ENCODE peak calls at places on chromosomes 6 and 20, in seven cellular contexts. One of them, this sample, is unnamed.

GRCh38 chr6:43812850-43813584 is 43.0 kb downstream of the VEGFA start:
- DNase-seq in H1: no peak
- DNase-seq in IMR-90: peak; percentile 7
- DNase-seq in A549: no peak
- DNase-seq in K562: no peak
- DNase-seq in GM12878: peak; percentile 25
- DNase-seq in SK-N-SH: no peak
- DNase-seq in this sample: no peak

GRCh38 chr6:127641905-127642304 is 64.9 kb downstream of the C6orf58 start:
- DNase-seq in H1: peak; percentile 19
- DNase-seq in IMR-90: peak; percentile 36
- DNase-seq in A549: peak; percentile 39
- DNase-seq in K562: peak; percentile 4
- DNase-seq in GM12878: no peak
- DNase-seq in SK-N-SH: peak; percentile 28
- DNase-seq in this sample: peak; percentile 26

GRCh38 chr20:63700199-63701050 is 4.0 kb downstream of the TNFRSF6B start:
- DNase-seq in H1: no peak
- DNase-seq in IMR-90: no peak
- DNase-seq in A549: no peak
- DNase-seq in K562: peak; percentile 20
- DNase-seq in GM12878: no peak
- DNase-seq in SK-N-SH: peak; percentile 38
- DNase-seq in this sample: no peak

GRCh38 chr20:21767739-21768223 is 62.3 kb downstream of the PAX1 start:
- DNase-seq in H1: peak; percentile 34
- DNase-seq in IMR-90: no peak
- DNase-seq in A549: peak; percentile 36
- DNase-seq in K562: peak; percentile 30
- DNase-seq in GM12878: no peak
- DNase-seq in SK-N-SH: peak; percentile 21
- DNase-seq in this sample: peak; percentile 86

GRCh38 chr6:64955435-64955848 is 751.6 kb downstream of the EYS start:
- DNase-seq in H1: no peak
- DNase-seq in IMR-90: no peak
- DNase-seq in A549: no peak
- DNase-seq in K562: no peak
- DNase-seq in GM12878: no peak
- DNase-seq in SK-N-SH: no peak
- DNase-seq in this sample: no peak

GRCh38 chr6:4599924-4600323 is 176.3 kb upstream of the CDYL start:
- DNase-seq in H1: no peak
- DNase-seq in IMR-90: peak; percentile 84
- DNase-seq in A549: peak; percentile 27
- DNase-seq in K562: no peak
- DNase-seq in GM12878: no peak
- DNase-seq in SK-N-SH: no peak
- DNase-seq in this sample: peak; percentile 28

GRCh38 chr6:134956676-134957075 is 6.8 kb upstream of the ALDH8A1 start:
- DNase-seq in H1: no peak
- DNase-seq in IMR-90: peak; percentile 43
- DNase-seq in A549: no peak
- DNase-seq in K562: no peak
- DNase-seq in GM12878: no peak
- DNase-seq in SK-N-SH: no peak
- DNase-seq in this sample: no peak

GRCh38 chr6:34324738-34325444 is 67.6 kb downstream of the NUDT3 start:
- DNase-seq in H1: no peak
- DNase-seq in IMR-90: peak; percentile 57
- DNase-seq in A549: no peak
- DNase-seq in K562: peak; percentile 54
- DNase-seq in GM12878: no peak
- DNase-seq in SK-N-SH: no peak
- DNase-seq in this sample: no peak

GRCh38 chr6:31068738-31069340 is 43.5 kb downstream of the C6orf15 start:
- DNase-seq in H1: peak; percentile 36
- DNase-seq in IMR-90: peak; percentile 83
- DNase-seq in A549: peak; percentile 80
- DNase-seq in K562: peak; percentile 85
- DNase-seq in GM12878: no peak
- DNase-seq in SK-N-SH: peak; percentile 86
- DNase-seq in this sample: peak; percentile 73

GRCh38 chr20:41428285-41428684 is 61.7 kb upstream of the EMILIN3 start:
- DNase-seq in H1: no peak
- DNase-seq in IMR-90: peak; percentile 86
- DNase-seq in A549: peak; percentile 53
- DNase-seq in K562: peak; percentile 41
- DNase-seq in GM12878: no peak
- DNase-seq in SK-N-SH: no peak
- DNase-seq in this sample: peak; percentile 87

GRCh38 chr6:132780770-132781371 is 17.6 kb downstream of the SLC18B1 start:
- DNase-seq in H1: no peak
- DNase-seq in IMR-90: peak; percentile 63
- DNase-seq in A549: peak; percentile 22
- DNase-seq in K562: no peak
- DNase-seq in GM12878: no peak
- DNase-seq in SK-N-SH: no peak
- DNase-seq in this sample: peak; percentile 19

GRCh38 chr6:2667617-2668016 is 83.1 kb downstream of the MYLK4 start:
- DNase-seq in H1: no peak
- DNase-seq in IMR-90: no peak
- DNase-seq in A549: no peak
- DNase-seq in K562: no peak
- DNase-seq in GM12878: no peak
- DNase-seq in SK-N-SH: no peak
- DNase-seq in this sample: no peak

GRCh38 chr6:158249437-158249836 is 62.8 kb upstream of the TULP4 start:
- DNase-seq in H1: no peak
- DNase-seq in IMR-90: no peak
- DNase-seq in A549: no peak
- DNase-seq in K562: no peak
- DNase-seq in GM12878: no peak
- DNase-seq in SK-N-SH: no peak
- DNase-seq in this sample: no peak

GRCh38 chr6:4809999-4810918 is 34.1 kb downstream of the CDYL start:
- DNase-seq in H1: no peak
- DNase-seq in IMR-90: peak; percentile 79
- DNase-seq in A549: peak; percentile 68
- DNase-seq in K562: no peak
- DNase-seq in GM12878: no peak
- DNase-seq in SK-N-SH: no peak
- DNase-seq in this sample: peak; percentile 86

GRCh38 chr6:150695652-150696051 is 96.0 kb downstream of the PLEKHG1 start:
- DNase-seq in H1: no peak
- DNase-seq in IMR-90: no peak
- DNase-seq in A549: no peak
- DNase-seq in K562: no peak
- DNase-seq in GM12878: no peak
- DNase-seq in SK-N-SH: no peak
- DNase-seq in this sample: no peak

GRCh38 chr6:150698421-150698820 is 98.7 kb downstream of the PLEKHG1 start:
- DNase-seq in H1: no peak
- DNase-seq in IMR-90: no peak
- DNase-seq in A549: no peak
- DNase-seq in K562: no peak
- DNase-seq in GM12878: no peak
- DNase-seq in SK-N-SH: no peak
- DNase-seq in this sample: no peak

GRCh38 chr6:150696156-150696555 is 96.5 kb downstream of the PLEKHG1 start:
- DNase-seq in H1: no peak
- DNase-seq in IMR-90: no peak
- DNase-seq in A549: no peak
- DNase-seq in K562: no peak
- DNase-seq in GM12878: no peak
- DNase-seq in SK-N-SH: no peak
- DNase-seq in this sample: no peak

GRCh38 chr6:150694889-150695288 is 95.2 kb downstream of the PLEKHG1 start:
- DNase-seq in H1: no peak
- DNase-seq in IMR-90: no peak
- DNase-seq in A549: no peak
- DNase-seq in K562: no peak
- DNase-seq in GM12878: no peak
- DNase-seq in SK-N-SH: no peak
- DNase-seq in this sample: no peak

GRCh38 chr6:150697515-150697914 is 97.8 kb downstream of the PLEKHG1 start:
- DNase-seq in H1: no peak
- DNase-seq in IMR-90: no peak
- DNase-seq in A549: peak; percentile 3
- DNase-seq in K562: no peak
- DNase-seq in GM12878: no peak
- DNase-seq in SK-N-SH: no peak
- DNase-seq in this sample: no peak
- TF ChIP-seq RFX5 in H1: no peak
- TF ChIP-seq RFX5 in IMR-90: no peak
- TF ChIP-seq RFX5 in A549: no peak
- TF ChIP-seq RFX5 in K562: no peak
- TF ChIP-seq RFX5 in GM12878: no peak
- TF ChIP-seq RFX5 in SK-N-SH: no peak
- TF ChIP-seq RFX5 in this sample: no peak

DNA sequence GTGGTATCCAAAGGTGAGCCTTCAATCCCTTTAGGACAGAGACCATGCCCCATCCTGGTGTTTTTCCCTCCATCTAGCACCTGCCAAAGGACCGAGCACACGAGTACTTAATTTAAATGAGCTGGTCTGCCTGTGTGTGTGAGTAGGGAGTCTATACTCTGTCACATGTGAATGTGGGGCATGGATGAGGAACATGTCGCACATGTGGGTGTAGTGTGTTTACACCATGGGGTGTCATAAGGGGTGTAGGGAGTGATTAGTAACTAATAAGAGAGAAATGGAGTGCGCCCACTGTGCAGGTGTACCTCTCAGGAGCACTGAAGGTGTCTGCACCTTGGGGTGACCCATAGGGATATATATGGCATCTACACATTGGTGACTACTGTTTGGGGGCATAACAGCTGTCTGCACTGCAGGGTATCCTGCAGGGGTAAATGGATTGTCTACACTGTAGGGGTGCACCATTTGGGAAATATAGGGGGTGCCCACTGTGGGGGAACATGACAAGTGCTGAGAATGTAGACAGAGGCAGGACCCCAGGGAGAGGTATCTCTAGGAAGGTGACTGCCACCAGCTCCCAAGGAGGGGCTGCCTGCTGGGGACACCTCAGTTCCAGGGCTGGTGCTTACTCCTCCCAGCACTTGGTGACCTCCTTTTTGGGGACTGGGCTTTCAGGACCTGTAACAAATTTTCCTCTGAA is 53.5 kb downstream of the EBF4 start:
- DNase-seq in H1: no peak
- DNase-seq in IMR-90: no peak
- DNase-seq in A549: no peak
- DNase-seq in K562: no peak
- DNase-seq in GM12878: no peak
- DNase-seq in SK-N-SH: no peak
- DNase-seq in this sample: no peak
- TF ChIP-seq RFX5 in H1: no peak
- TF ChIP-seq RFX5 in IMR-90: no peak
- TF ChIP-seq RFX5 in A549: no peak
- TF ChIP-seq RFX5 in K562: no peak
- TF ChIP-seq RFX5 in GM12878: no peak
- TF ChIP-seq RFX5 in SK-N-SH: no peak
- TF ChIP-seq RFX5 in this sample: no peak

DNA sequence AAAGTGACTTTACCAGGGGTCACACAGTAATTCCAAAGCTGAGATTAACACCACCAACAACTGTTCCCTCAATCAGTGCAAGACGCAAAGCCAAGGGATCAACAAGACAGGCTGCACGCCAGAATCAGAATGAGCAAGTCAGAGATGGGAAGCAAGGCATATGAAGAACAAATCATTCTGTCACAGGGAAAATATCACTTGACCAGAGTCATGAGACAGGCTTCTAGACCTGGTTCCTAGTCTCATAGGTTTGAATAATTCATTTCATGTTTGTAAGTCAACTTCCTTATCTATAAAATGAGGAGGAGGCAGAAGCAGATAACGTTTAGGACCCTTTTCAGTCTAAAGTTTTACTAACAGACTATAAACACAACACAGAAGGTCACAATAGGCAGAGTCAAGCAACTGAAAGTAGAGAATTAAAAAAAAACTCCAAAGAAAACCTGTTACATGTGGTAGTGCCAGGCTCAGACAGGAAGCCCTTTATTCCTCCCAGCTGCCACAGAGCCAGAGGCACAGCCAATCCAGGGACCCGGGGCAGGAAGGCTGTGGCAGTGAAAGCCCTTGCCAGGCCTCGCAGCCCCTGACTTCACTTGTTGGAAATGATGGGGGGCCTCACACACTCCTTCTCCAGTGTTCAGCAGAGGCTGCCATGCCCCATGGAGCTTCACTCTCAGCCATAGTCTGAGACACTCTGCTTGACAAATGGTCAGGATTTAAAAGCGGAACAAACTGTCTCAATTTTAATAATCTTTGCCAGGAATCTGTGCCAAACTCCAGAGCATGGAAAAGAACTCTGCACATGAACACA is 29.2 kb upstream of the DST start:
- DNase-seq in H1: no peak
- DNase-seq in IMR-90: no peak
- DNase-seq in A549: no peak
- DNase-seq in K562: no peak
- DNase-seq in GM12878: no peak
- DNase-seq in SK-N-SH: peak; percentile 46
- DNase-seq in this sample: no peak
- TF ChIP-seq RFX5 in H1: no peak
- TF ChIP-seq RFX5 in IMR-90: no peak
- TF ChIP-seq RFX5 in A549: no peak
- TF ChIP-seq RFX5 in K562: no peak
- TF ChIP-seq RFX5 in GM12878: no peak
- TF ChIP-seq RFX5 in SK-N-SH: no peak
- TF ChIP-seq RFX5 in this sample: no peak

DNA sequence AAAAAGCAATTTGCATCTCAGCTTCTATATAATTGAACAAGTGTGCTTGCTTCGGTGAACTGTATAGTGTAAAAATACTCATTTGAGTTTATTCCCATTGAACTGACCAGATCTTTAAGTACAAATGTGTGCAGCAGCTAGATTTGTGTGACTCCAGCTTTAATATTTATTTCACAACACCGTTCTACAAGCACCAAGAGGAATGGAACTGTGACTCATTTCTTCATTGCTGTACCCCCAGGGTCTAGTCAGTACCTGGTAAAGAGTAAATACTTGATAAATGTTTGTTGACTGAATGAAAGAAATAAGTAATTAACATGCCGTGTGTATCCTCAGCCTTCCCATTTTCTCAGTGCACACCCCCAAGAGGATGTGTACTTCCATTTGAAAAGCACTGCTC is 464.8 kb downstream of the CBLN4 start:
- DNase-seq in H1: no peak
- DNase-seq in IMR-90: no peak
- DNase-seq in A549: no peak
- DNase-seq in K562: no peak
- DNase-seq in GM12878: no peak
- DNase-seq in SK-N-SH: no peak
- DNase-seq in this sample: no peak
- TF ChIP-seq RFX5 in H1: no peak
- TF ChIP-seq RFX5 in IMR-90: no peak
- TF ChIP-seq RFX5 in A549: no peak
- TF ChIP-seq RFX5 in K562: no peak
- TF ChIP-seq RFX5 in GM12878: no peak
- TF ChIP-seq RFX5 in SK-N-SH: no peak
- TF ChIP-seq RFX5 in this sample: no peak

GRCh38 chr6:17343215-17343614 is 50.2 kb upstream of the CAP2 start:
- DNase-seq in H1: no peak
- DNase-seq in IMR-90: no peak
- DNase-seq in A549: no peak
- DNase-seq in K562: no peak
- DNase-seq in GM12878: no peak
- DNase-seq in SK-N-SH: no peak
- DNase-seq in this sample: no peak
- TF ChIP-seq RFX5 in H1: no peak
- TF ChIP-seq RFX5 in IMR-90: no peak
- TF ChIP-seq RFX5 in A549: no peak
- TF ChIP-seq RFX5 in K562: no peak
- TF ChIP-seq RFX5 in GM12878: no peak
- TF ChIP-seq RFX5 in SK-N-SH: no peak
- TF ChIP-seq RFX5 in this sample: no peak